ENCODE peak calls at places on chromosomes 2 and 18, in nine cellular contexts. Z is fibroblast of villous mesenchyme, Q is foreskin fibroblast, S is heart left ventricle, U is tibial artery, J is kidney epithelial cell, W is adipocyte, E is HCT116, B is GM12865. P is an unnamed sample.

GRCh38 chr2:223100061-223100511 is 48.1 kb downstream of the KCNE4 start:
- DNase-seq in Z (peak), Q (peak), S (peak), U (peak), J (no peak), W (peak), E (no peak), B (no peak), P (no peak)

GRCh38 chr2:19902272-19902730 is 518 bp upstream of the TTC32 start:
- DNase-seq in Z (no peak), Q (no peak), S (no peak), U (no peak), J (no peak), W (peak), E (no peak), B (no peak), P (no peak)

GRCh38 chr2:108615480-108616090 is 81.3 kb downstream of the LIMS1 start:
- DNase-seq in Z (no peak), Q (no peak), S (no peak), U (no peak), J (no peak), W (no peak), E (no peak), B (no peak), P (no peak)

GRCh38 chr18:4157339-4157738 is 297.8 kb downstream of the DLGAP1 start:
- DNase-seq in Z (no peak), Q (no peak), S (no peak), U (no peak), J (no peak), W (no peak), E (no peak), B (no peak), P (no peak)

GRCh38 chr18:48137354-48138208 is 207.1 kb upstream of the SMAD2 start:
- DNase-seq in Z (no peak), Q (no peak), S (no peak), U (no peak), J (peak), W (no peak), E (no peak), B (no peak), P (no peak)

GRCh38 chr18:36828157-36828629 is 609 bp downstream of the TPGS2 start:
- DNase-seq in Z (peak), Q (peak), S (no peak), U (peak), J (no peak), W (peak), E (peak), B (no peak), P (no peak)

GRCh38 chr2:16628316-16628715 is 37.3 kb downstream of the CYRIA start:
- DNase-seq in Z (no peak), Q (no peak), S (no peak), U (no peak), J (no peak), W (no peak), E (no peak), B (no peak), P (no peak)

GRCh38 chr2:2862386-2862785 is 515.2 kb downstream of the EIPR1 start:
- DNase-seq in Z (no peak), Q (no peak), S (no peak), U (no peak), J (no peak), W (no peak), E (no peak), B (no peak), P (no peak)

GRCh38 chr2:105118960-105119359 is 81.1 kb downstream of the MRPS9 start:
- DNase-seq in Z (no peak), Q (no peak), S (no peak), U (no peak), J (no peak), W (no peak), E (no peak), B (no peak), P (no peak)

GRCh38 chr2:64766841-64767669 is 113.3 kb upstream of the SERTAD2 start:
- DNase-seq in Z (peak), Q (no peak), S (no peak), U (no peak), J (no peak), W (peak), E (no peak), B (peak), P (no peak)

GRCh38 chr2:7612969-7613368 is 695.8 kb downstream of the RNF144A start:
- DNase-seq in Z (no peak), Q (no peak), S (no peak), U (no peak), J (peak), W (peak), E (no peak), B (no peak), P (no peak)

GRCh38 chr2:15163316-15163715 is 397.8 kb downstream of the NBAS start:
- DNase-seq in Z (no peak), Q (peak), S (no peak), U (no peak), J (no peak), W (no peak), E (no peak), B (no peak), P (no peak)

GRCh38 chr2:67526283-67526682 is 129.2 kb downstream of the ETAA1 start:
- DNase-seq in Z (peak), Q (peak), S (no peak), U (no peak), J (no peak), W (peak), E (no peak), B (no peak), P (no peak)

GRCh38 chr2:174750923-174751441 is 13.3 kb downstream of the CHRNA1 start:
- DNase-seq in Z (no peak), Q (no peak), S (no peak), U (no peak), J (no peak), W (no peak), E (no peak), B (peak), P (no peak)

GRCh38 chr2:233373316-233373715 is 19.0 kb downstream of the DGKD start:
- DNase-seq in Z (peak), Q (no peak), S (no peak), U (no peak), J (no peak), W (no peak), E (no peak), B (no peak), P (no peak)

GRCh38 chr2:11677146-11678055 is 7.4 kb upstream of the NTSR2 start:
- DNase-seq in Z (no peak), Q (no peak), S (no peak), U (peak), J (no peak), W (no peak), E (no peak), B (no peak), P (peak)

GRCh38 chr2:9207641-9208301 is 1.2 kb downstream of the ASAP2 start:
- DNase-seq in Z (no peak), Q (no peak), S (no peak), U (no peak), J (no peak), W (peak), E (no peak), B (no peak), P (no peak)

GRCh38 chr2:222900354-222900753 is 39.5 kb downstream of the ACSL3 start:
- DNase-seq in Z (peak), Q (peak), S (no peak), U (no peak), J (no peak), W (peak), E (no peak), B (no peak), P (no peak)

GRCh38 chr2:9782197-9782719 is 61.0 kb upstream of the TAF1B start:
- DNase-seq in Z (no peak), Q (no peak), S (peak), U (peak), J (no peak), W (no peak), E (no peak), B (peak), P (no peak)

GRCh38 chr2:240248981-240249422 is 108.5 kb upstream of the OTOS start:
- DNase-seq in Z (no peak), Q (no peak), S (no peak), U (no peak), J (no peak), W (no peak), E (no peak), B (no peak), P (no peak)

GRCh38 chr2:216845426-216845825 is 14.4 kb downstream of the TNP1 start:
- DNase-seq in Z (no peak), Q (no peak), S (no peak), U (no peak), J (no peak), W (no peak), E (no peak), B (no peak), P (no peak)

GRCh38 chr18:22159014-22159413 is 10.4 kb upstream of the GATA6 start:
- DNase-seq in Z (no peak), Q (no peak), S (no peak), U (no peak), J (no peak), W (no peak), E (no peak), B (no peak), P (no peak)

GRCh38 chr18:60070631-60071030 is 170.8 kb downstream of the PMAIP1 start:
- DNase-seq in Z (no peak), Q (no peak), S (no peak), U (no peak), J (no peak), W (peak), E (no peak), B (peak), P (no peak)

GRCh38 chr2:205806126-205806905 is 124.0 kb downstream of the NRP2 start:
- DNase-seq in Z (no peak), Q (no peak), S (no peak), U (no peak), J (peak), W (no peak), E (no peak), B (no peak), P (no peak)

GRCh38 chr2:86097114-86097896 is 8.4 kb downstream of the POLR1A start:
- DNase-seq in Z (no peak), Q (no peak), S (no peak), U (no peak), J (no peak), W (no peak), E (no peak), B (no peak), P (no peak)

GRCh38 chr2:54429055-54429454 is 27.1 kb upstream of the SPTBN1 start:
- DNase-seq in Z (no peak), Q (no peak), S (no peak), U (no peak), J (no peak), W (no peak), E (no peak), B (no peak), P (no peak)

DNA sequence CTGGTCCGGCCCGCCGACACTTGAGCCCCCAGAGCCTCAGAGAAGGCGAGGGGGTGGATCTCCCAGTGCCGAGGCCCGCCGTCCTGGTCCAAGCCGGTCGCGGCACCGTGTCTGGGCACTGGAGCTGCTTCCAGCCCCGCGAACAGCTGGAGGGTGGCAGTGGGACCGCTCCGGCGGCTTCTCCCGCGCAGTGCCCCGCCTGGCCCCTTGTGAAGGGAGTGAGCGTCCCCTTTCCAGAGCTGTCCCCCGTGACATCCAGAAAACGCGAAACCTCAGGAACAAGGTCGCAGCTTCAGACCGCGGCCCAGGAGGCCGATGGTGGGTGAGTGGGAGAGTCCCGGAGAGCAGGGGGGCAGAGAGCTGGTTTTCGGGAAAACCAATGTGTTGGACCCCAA is 579 bp upstream of the EMX1 start:
- DNase-seq in Z (no peak), Q (no peak), S (no peak), U (peak), J (no peak), W (no peak), E (no peak), B (no peak), P (no peak)
- H3K4me3 ChIP-seq in Z (no peak), Q (no peak), S (peak), U (peak), J (peak), W (no peak), E (peak), B (peak), P (peak)

GRCh38 chr2:168152902-168153301 is 94.5 kb downstream of the STK39 start:
- DNase-seq in Z (no peak), Q (no peak), S (no peak), U (no peak), J (no peak), W (no peak), E (no peak), B (no peak), P (no peak)
- H3K4me3 ChIP-seq in Z (no peak), Q (no peak), S (no peak), U (no peak), J (no peak), W (no peak), E (no peak), B (no peak), P (no peak)

GRCh38 chr2:58293056-58293455 is 51.9 kb upstream of the FANCL start:
- DNase-seq in Z (no peak), Q (no peak), S (no peak), U (no peak), J (no peak), W (no peak), E (no peak), B (no peak), P (no peak)
- H3K4me3 ChIP-seq in Z (no peak), Q (no peak), S (no peak), U (no peak), J (no peak), W (no peak), E (no peak), B (no peak), P (no peak)

DNA sequence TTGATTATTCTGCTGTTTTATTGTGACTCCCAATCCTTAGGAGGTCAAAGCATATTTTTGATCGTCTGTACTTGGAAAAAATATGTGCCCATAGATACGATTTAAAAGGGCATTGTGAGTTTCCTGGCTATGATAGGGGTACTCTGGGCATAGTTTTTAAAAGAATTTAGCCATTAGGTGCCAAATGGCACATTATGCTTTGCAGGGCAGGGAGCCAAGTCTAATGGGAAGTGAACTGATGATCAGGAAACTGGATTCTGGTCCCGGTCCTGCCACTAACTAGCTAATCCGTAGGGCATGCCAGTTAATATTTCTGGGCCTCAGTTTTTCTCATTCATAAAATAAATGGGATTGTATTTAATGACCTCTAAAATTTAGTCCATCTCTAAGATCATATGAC is 189.3 kb downstream of the LTBP1 start:
- DNase-seq in Z (no peak), Q (no peak), S (no peak), U (no peak), J (no peak), W (peak), E (no peak), B (no peak), P (no peak)
- H3K4me3 ChIP-seq in Z (peak), Q (peak), S (peak), U (peak), J (no peak), W (peak), E (no peak), B (no peak), P (peak)

GRCh38 chr18:23182606-23183005 is 47.3 kb downstream of the CABLES1 start:
- DNase-seq in Z (no peak), Q (no peak), S (no peak), U (no peak), J (no peak), W (no peak), E (no peak), B (no peak), P (no peak)
- H3K4me3 ChIP-seq in Z (no peak), Q (no peak), S (no peak), U (no peak), J (no peak), W (no peak), E (no peak), B (no peak), P (no peak)

P was measured in dorsolateral prefrontal cortex.